ENCODE peak calls at places on chromosomes 13 and 19, in five cellular contexts. K is stomach, S is T-cell, B is uterus, C is fibroblast of the aortic adventitia. N is an unnamed sample.
A peak's percentile ranks its signal among the peaks of the same experiment; 100 is the strongest.

GRCh38 chr19:30374791-30375650 is 2.8 kb downstream of the ZNF536 start:
- DNase-seq in K (peak; percentile 21), S (no peak), B (no peak), C (no peak), N (no peak)

GRCh38 chr19:33482486-33482885 is 39.1 kb downstream of the PEPD start:
- DNase-seq in K (no peak), S (no peak), B (no peak), C (peak; percentile 13), N (peak; percentile 60)

GRCh38 chr19:40741527-40742390 is 8.5 kb downstream of the ACTMAP start:
- DNase-seq in K (no peak), S (no peak), B (no peak), C (no peak), N (no peak)

GRCh38 chr19:12838182-12838890 is at the start of gene MAST1:
- DNase-seq in K (peak; percentile 50), S (no peak), B (no peak), C (no peak), N (no peak)

GRCh38 chr13:48562296-48563066 is 29.6 kb upstream of the RCBTB2 start:
- DNase-seq in K (no peak), S (peak; percentile 58), B (no peak), C (no peak), N (peak; percentile 31)

GRCh38 chr19:48169585-48169973 is 565 bp downstream of the LIG1 start:
- DNase-seq in K (peak; percentile 91), S (peak; percentile 92), B (peak; percentile 68), C (peak; percentile 66), N (peak; percentile 8)

GRCh38 chr19:18425515-18426415 is 6.6 kb downstream of the SSBP4 start:
- DNase-seq in K (no peak), S (no peak), B (peak; percentile 76), C (peak; percentile 66), N (peak; percentile 47)

GRCh38 chr19:52993342-52994178 is 20.2 kb upstream of the ERVV-1 start:
- DNase-seq in K (peak; percentile 85), S (peak; percentile 84), B (peak; percentile 85), C (peak; percentile 78), N (peak; percentile 58)

GRCh38 chr19:10104130-10104513 is 1.6 kb upstream of the ANGPTL6 start:
- DNase-seq in K (no peak), S (no peak), B (no peak), C (no peak), N (no peak)

GRCh38 chr19:7199613-7200533 is 94.3 kb downstream of the INSR start:
- DNase-seq in K (peak; percentile 46), S (no peak), B (no peak), C (no peak), N (no peak)

GRCh38 chr19:38792250-38793111 is 3.5 kb downstream of the LGALS7B start:
- DNase-seq in K (peak; percentile 39), S (peak; percentile 8), B (no peak), C (no peak), N (no peak)

GRCh38 chr19:19372656-19373416 is 32.6 kb upstream of the GATAD2A start:
- DNase-seq in K (peak; percentile 74), S (no peak), B (peak; percentile 58), C (peak; percentile 41), N (no peak)

GRCh38 chr19:4556574-4557185 is 2.8 kb downstream of the SEMA6B start:
- DNase-seq in K (no peak), S (no peak), B (no peak), C (no peak), N (no peak)

GRCh38 chr19:36225219-36225892 is 10.4 kb downstream of the ZNF146 start:
- DNase-seq in K (no peak), S (no peak), B (no peak), C (peak; percentile 63), N (peak; percentile 60)

GRCh38 chr19:38974599-38975213 is 836 bp downstream of the FBXO17 start:
- DNase-seq in K (no peak), S (no peak), B (no peak), C (peak; percentile 35), N (no peak)

GRCh38 chr19:23436318-23436717 is 41.0 kb upstream of the ZNF91 start:
- DNase-seq in K (no peak), S (no peak), B (no peak), C (no peak), N (no peak)

GRCh38 chr13:54162069-54162468 is 1133.5 kb downstream of the OLFM4 start:
- DNase-seq in K (no peak), S (no peak), B (no peak), C (no peak), N (no peak)

GRCh38 chr19:48992571-48993174 is 436 bp downstream of the GYS1 start:
- DNase-seq in K (no peak), S (peak; percentile 11), B (no peak), C (no peak), N (no peak)

GRCh38 chr13:57527114-57527770 is 104.3 kb upstream of the PCDH17 start:
- DNase-seq in K (no peak), S (no peak), B (no peak), C (no peak), N (no peak)

GRCh38 chr19:45613926-45614725 is 12.1 kb upstream of the GPR4 start:
- DNase-seq in K (peak; percentile 31), S (no peak), B (peak; percentile 28), C (peak; percentile 87), N (peak; percentile 86)

GRCh38 chr13:33145667-33146066 is 129.4 kb downstream of the KL start:
- DNase-seq in K (no peak), S (no peak), B (no peak), C (no peak), N (no peak)

GRCh38 chr13:77697208-77698103 is at the start of gene SLAIN1:
- DNase-seq in K (peak; percentile 86), S (peak; percentile 74), B (peak; percentile 64), C (no peak), N (peak; percentile 15)

GRCh38 chr19:19571387-19571786 is 33.3 kb downstream of the CILP2 start:
- DNase-seq in K (no peak), S (no peak), B (no peak), C (no peak), N (no peak)

GRCh38 chr13:107296804-107297203 is 728.9 kb upstream of the ARGLU1 start:
- DNase-seq in K (no peak), S (no peak), B (no peak), C (peak; percentile 6), N (peak; percentile 50)

GRCh38 chr19:46271488-46272197 is 25.2 kb upstream of the HIF3A start:
- DNase-seq in K (no peak), S (no peak), B (peak; percentile 45), C (peak; percentile 88), N (peak; percentile 99)

GRCh38 chr19:3370728-3371591 is 4.6 kb downstream of the NFIC start:
- DNase-seq in K (no peak), S (no peak), B (no peak), C (no peak), N (no peak)

GRCh38 chr13:60114499-60115028 is 49.2 kb downstream of the DIAPH3 start:
- DNase-seq in K (no peak), S (no peak), B (no peak), C (no peak), N (no peak)

GRCh38 chr13:66858163-66858562 is 372.0 kb downstream of the PCDH9 start:
- DNase-seq in K (no peak), S (no peak), B (no peak), C (no peak), N (no peak)

GRCh38 chr13:40433577-40433976 is 232.9 kb downstream of the FOXO1 start:
- DNase-seq in K (no peak), S (peak; percentile 24), B (no peak), C (no peak), N (no peak)

GRCh38 chr13:110475117-110475516 is 86.4 kb downstream of the RAB20 start:
- DNase-seq in K (no peak), S (no peak), B (no peak), C (no peak), N (no peak)

GRCh38 chr13:82947121-82948077 is 934.9 kb downstream of the SLITRK1 start:
- DNase-seq in K (no peak), S (no peak), B (no peak), C (no peak), N (peak; percentile 5)

GRCh38 chr19:31539386-31539785 is 190.2 kb upstream of the TSHZ3 start:
- DNase-seq in K (no peak), S (no peak), B (no peak), C (no peak), N (no peak)

GRCh38 chr19:7818806-7819205 is 11.2 kb upstream of the EVI5L start:
- DNase-seq in K (no peak), S (no peak), B (no peak), C (no peak), N (no peak)

GRCh38 chr19:4103073-4103418 is 20.9 kb downstream of the MAP2K2 start:
- DNase-seq in K (no peak), S (no peak), B (no peak), C (no peak), N (no peak)

N was measured in astrocyte.